ENCODE peak calls at places on chromosomes 11 and 22, in ten cellular contexts. One of them, this sample, is unnamed. For H3K4me1, the result is how much of the 10 kb centered on the place peaks cover.

GRCh38 chr11:123386746-123387510 is 43.1 kb upstream of the GRAMD1B start:
- DNase-seq in A549: no peak
- DNase-seq in K562: no peak
- DNase-seq in ovary: no peak
- DNase-seq in transverse colon: no peak
- DNase-seq in suprapubic skin: no peak
- DNase-seq in stomach: no peak
- DNase-seq in upper lobe of left lung: no peak
- DNase-seq in sigmoid colon: no peak
- DNase-seq in tibial nerve: no peak
- DNase-seq in this sample: peak

GRCh38 chr11:35389112-35389511 is 30.2 kb downstream of the SLC1A2 start:
- DNase-seq in tibial nerve: no peak
- DNase-seq in ovary: no peak
- DNase-seq in K562: no peak
- DNase-seq in upper lobe of left lung: no peak
- DNase-seq in sigmoid colon: no peak
- DNase-seq in A549: no peak
- DNase-seq in suprapubic skin: no peak
- DNase-seq in transverse colon: no peak
- DNase-seq in stomach: no peak
- DNase-seq in this sample: no peak

GRCh38 chr11:38593649-38594048 is 1995.6 kb upstream of the RAG2 start:
- DNase-seq in transverse colon: no peak
- DNase-seq in K562: no peak
- DNase-seq in A549: no peak
- DNase-seq in upper lobe of left lung: no peak
- DNase-seq in sigmoid colon: no peak
- DNase-seq in suprapubic skin: no peak
- DNase-seq in tibial nerve: no peak
- DNase-seq in ovary: no peak
- DNase-seq in stomach: no peak
- DNase-seq in this sample: no peak

GRCh38 chr22:17115311-17115710 is 5.8 kb downstream of the TMEM121B start:
- DNase-seq in stomach: no peak
- DNase-seq in tibial nerve: no peak
- DNase-seq in upper lobe of left lung: no peak
- DNase-seq in K562: no peak
- DNase-seq in sigmoid colon: peak
- DNase-seq in suprapubic skin: no peak
- DNase-seq in ovary: no peak
- DNase-seq in A549: no peak
- DNase-seq in transverse colon: no peak
- DNase-seq in this sample: no peak

GRCh38 chr11:83568474-83568873 is 282.3 kb upstream of the CCDC90B start:
- DNase-seq in stomach: no peak
- DNase-seq in upper lobe of left lung: no peak
- DNase-seq in tibial nerve: no peak
- DNase-seq in A549: no peak
- DNase-seq in sigmoid colon: no peak
- DNase-seq in suprapubic skin: no peak
- DNase-seq in ovary: no peak
- DNase-seq in transverse colon: no peak
- DNase-seq in K562: no peak
- DNase-seq in this sample: no peak

GRCh38 chr11:135027461-135027860 is 615.4 kb upstream of the B3GAT1 start:
- DNase-seq in A549: no peak
- DNase-seq in ovary: no peak
- DNase-seq in stomach: peak
- DNase-seq in transverse colon: peak
- DNase-seq in sigmoid colon: no peak
- DNase-seq in upper lobe of left lung: no peak
- DNase-seq in suprapubic skin: no peak
- DNase-seq in tibial nerve: no peak
- DNase-seq in K562: peak
- DNase-seq in this sample: no peak

GRCh38 chr11:114280696-114281095 is 15.5 kb upstream of the NNMT start:
- DNase-seq in ovary: peak
- DNase-seq in upper lobe of left lung: peak
- DNase-seq in stomach: peak
- DNase-seq in K562: peak
- DNase-seq in A549: peak
- DNase-seq in suprapubic skin: peak
- DNase-seq in transverse colon: no peak
- DNase-seq in sigmoid colon: peak
- DNase-seq in tibial nerve: no peak
- DNase-seq in this sample: peak

GRCh38 chr22:27580311-27580897 is 221.2 kb downstream of the MN1 start:
- DNase-seq in sigmoid colon: no peak
- DNase-seq in ovary: no peak
- DNase-seq in suprapubic skin: no peak
- DNase-seq in upper lobe of left lung: no peak
- DNase-seq in transverse colon: no peak
- DNase-seq in stomach: no peak
- DNase-seq in tibial nerve: no peak
- DNase-seq in A549: peak
- DNase-seq in K562: no peak
- DNase-seq in this sample: no peak

GRCh38 chr22:38397189-38398097 is 57.6 kb downstream of the KCNJ4 start:
- DNase-seq in transverse colon: peak
- DNase-seq in upper lobe of left lung: peak
- DNase-seq in suprapubic skin: peak
- DNase-seq in sigmoid colon: no peak
- DNase-seq in A549: peak
- DNase-seq in tibial nerve: no peak
- DNase-seq in stomach: no peak
- DNase-seq in ovary: peak
- DNase-seq in K562: peak
- DNase-seq in this sample: no peak

GRCh38 chr11:34816698-34817213 is 99.4 kb downstream of the APIP start:
- DNase-seq in ovary: no peak
- DNase-seq in stomach: no peak
- DNase-seq in suprapubic skin: no peak
- DNase-seq in upper lobe of left lung: no peak
- DNase-seq in transverse colon: no peak
- DNase-seq in K562: no peak
- DNase-seq in sigmoid colon: no peak
- DNase-seq in A549: no peak
- DNase-seq in tibial nerve: no peak
- DNase-seq in this sample: peak

GRCh38 chr11:119421351-119421750 is 1.6 kb downstream of the THY1 start:
- DNase-seq in A549: no peak
- DNase-seq in ovary: no peak
- DNase-seq in stomach: no peak
- DNase-seq in suprapubic skin: no peak
- DNase-seq in sigmoid colon: no peak
- DNase-seq in transverse colon: no peak
- DNase-seq in K562: no peak
- DNase-seq in tibial nerve: no peak
- DNase-seq in upper lobe of left lung: no peak
- DNase-seq in this sample: no peak

GRCh38 chr11:85653048-85653447 is 5.3 kb downstream of the TMEM126A start:
- DNase-seq in transverse colon: no peak
- DNase-seq in ovary: no peak
- DNase-seq in suprapubic skin: no peak
- DNase-seq in stomach: no peak
- DNase-seq in tibial nerve: no peak
- DNase-seq in K562: peak
- DNase-seq in A549: no peak
- DNase-seq in upper lobe of left lung: no peak
- DNase-seq in sigmoid colon: no peak
- DNase-seq in this sample: no peak

GRCh38 chr11:84103096-84103495 is 816.9 kb upstream of the CCDC90B start:
- DNase-seq in sigmoid colon: no peak
- DNase-seq in suprapubic skin: no peak
- DNase-seq in tibial nerve: no peak
- DNase-seq in transverse colon: no peak
- DNase-seq in upper lobe of left lung: no peak
- DNase-seq in stomach: no peak
- DNase-seq in K562: no peak
- DNase-seq in ovary: no peak
- DNase-seq in A549: no peak
- DNase-seq in this sample: no peak

DNA sequence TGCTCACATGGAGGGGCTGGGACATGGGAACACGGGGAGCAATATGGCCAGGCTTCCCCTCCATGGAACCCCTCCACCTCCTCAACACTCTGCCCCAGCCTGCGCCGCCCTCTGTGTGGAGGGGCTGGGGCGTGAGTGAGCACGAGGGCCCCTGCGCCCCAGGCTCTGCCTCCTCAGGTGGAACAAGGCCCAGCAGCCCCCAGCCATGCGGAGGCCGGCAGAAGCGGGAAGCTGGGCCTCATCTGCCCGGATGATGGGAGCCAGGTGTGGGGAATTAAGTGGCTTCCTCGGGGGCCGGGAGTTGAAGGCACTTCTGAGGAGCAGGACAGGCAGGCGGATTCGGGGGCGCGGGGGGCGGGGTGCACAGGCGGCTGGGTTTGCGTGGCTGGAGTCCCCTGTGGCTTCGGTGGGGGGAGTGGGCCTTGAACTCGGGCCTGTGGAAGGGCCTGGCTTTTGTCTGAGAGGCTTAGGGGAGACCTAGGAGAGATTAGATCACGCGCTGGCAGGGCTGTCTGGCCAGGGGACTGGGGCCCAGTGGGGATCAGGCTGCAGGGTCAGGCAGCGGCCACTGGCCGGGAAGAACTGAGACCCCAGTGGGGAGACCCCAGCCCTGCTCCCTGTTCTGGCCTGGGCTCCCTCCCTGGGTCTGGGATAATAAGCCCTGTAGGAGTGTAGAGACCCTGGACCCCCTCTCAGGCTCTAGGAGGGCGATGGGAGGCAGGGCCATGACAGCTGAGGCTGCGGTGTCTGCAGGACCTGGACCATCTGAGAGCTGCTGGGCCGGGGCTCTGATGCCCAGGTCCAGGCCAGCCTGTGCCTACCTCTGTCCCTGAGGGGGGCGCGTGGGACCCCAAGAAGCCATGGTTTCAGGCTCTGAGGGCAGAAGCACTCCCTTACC is 13.3 kb downstream of the PRR33 start:
- DNase-seq in stomach: no peak
- DNase-seq in transverse colon: no peak
- DNase-seq in A549: no peak
- DNase-seq in suprapubic skin: peak
- DNase-seq in ovary: no peak
- DNase-seq in tibial nerve: peak
- DNase-seq in upper lobe of left lung: peak
- DNase-seq in K562: no peak
- DNase-seq in sigmoid colon: peak
- DNase-seq in this sample: no peak
- TF ChIP-seq POLR2A in stomach: no peak
- TF ChIP-seq POLR2A in transverse colon: no peak
- TF ChIP-seq POLR2A in A549: no peak
- TF ChIP-seq POLR2A in suprapubic skin: no peak
- TF ChIP-seq POLR2A in ovary: no peak
- TF ChIP-seq POLR2A in tibial nerve: no peak
- TF ChIP-seq POLR2A in upper lobe of left lung: no peak
- TF ChIP-seq POLR2A in K562: no peak
- TF ChIP-seq POLR2A in sigmoid colon: no peak
- TF ChIP-seq POLR2A in this sample: no peak

GRCh38 chr22:49853981-49854791 is 542 bp downstream of the ZBED4 start:
- DNase-seq in tibial nerve: no peak
- DNase-seq in K562: peak
- DNase-seq in ovary: peak
- DNase-seq in transverse colon: peak
- DNase-seq in suprapubic skin: no peak
- DNase-seq in A549: peak
- DNase-seq in upper lobe of left lung: peak
- DNase-seq in stomach: no peak
- DNase-seq in sigmoid colon: no peak
- DNase-seq in this sample: no peak
- TF ChIP-seq EP300 in tibial nerve: no peak
- TF ChIP-seq EP300 in K562: no peak
- TF ChIP-seq EP300 in ovary: no peak
- TF ChIP-seq EP300 in transverse colon: no peak
- TF ChIP-seq EP300 in suprapubic skin: no peak
- TF ChIP-seq EP300 in A549: no peak
- TF ChIP-seq EP300 in upper lobe of left lung: no peak
- TF ChIP-seq EP300 in stomach: no peak
- TF ChIP-seq EP300 in sigmoid colon: no peak
- TF ChIP-seq EP300 in this sample: no peak

GRCh38 chr22:30326704-30327362 is at the start of gene TBC1D10A:
- DNase-seq in A549: peak
- DNase-seq in tibial nerve: peak
- DNase-seq in sigmoid colon: peak
- DNase-seq in K562: peak
- DNase-seq in ovary: peak
- DNase-seq in stomach: peak
- DNase-seq in transverse colon: peak
- DNase-seq in upper lobe of left lung: peak
- DNase-seq in suprapubic skin: peak
- DNase-seq in this sample: peak
- H3K4me1 ChIP-seq in A549: under half
- H3K4me1 ChIP-seq in tibial nerve: under half
- H3K4me1 ChIP-seq in sigmoid colon: under half
- H3K4me1 ChIP-seq in K562: under half
- H3K4me1 ChIP-seq in ovary: under half
- H3K4me1 ChIP-seq in stomach: half or more
- H3K4me1 ChIP-seq in transverse colon: under half
- H3K4me1 ChIP-seq in upper lobe of left lung: under half
- H3K4me1 ChIP-seq in suprapubic skin: under half
- H3K4me1 ChIP-seq in this sample: half or more

DNA sequence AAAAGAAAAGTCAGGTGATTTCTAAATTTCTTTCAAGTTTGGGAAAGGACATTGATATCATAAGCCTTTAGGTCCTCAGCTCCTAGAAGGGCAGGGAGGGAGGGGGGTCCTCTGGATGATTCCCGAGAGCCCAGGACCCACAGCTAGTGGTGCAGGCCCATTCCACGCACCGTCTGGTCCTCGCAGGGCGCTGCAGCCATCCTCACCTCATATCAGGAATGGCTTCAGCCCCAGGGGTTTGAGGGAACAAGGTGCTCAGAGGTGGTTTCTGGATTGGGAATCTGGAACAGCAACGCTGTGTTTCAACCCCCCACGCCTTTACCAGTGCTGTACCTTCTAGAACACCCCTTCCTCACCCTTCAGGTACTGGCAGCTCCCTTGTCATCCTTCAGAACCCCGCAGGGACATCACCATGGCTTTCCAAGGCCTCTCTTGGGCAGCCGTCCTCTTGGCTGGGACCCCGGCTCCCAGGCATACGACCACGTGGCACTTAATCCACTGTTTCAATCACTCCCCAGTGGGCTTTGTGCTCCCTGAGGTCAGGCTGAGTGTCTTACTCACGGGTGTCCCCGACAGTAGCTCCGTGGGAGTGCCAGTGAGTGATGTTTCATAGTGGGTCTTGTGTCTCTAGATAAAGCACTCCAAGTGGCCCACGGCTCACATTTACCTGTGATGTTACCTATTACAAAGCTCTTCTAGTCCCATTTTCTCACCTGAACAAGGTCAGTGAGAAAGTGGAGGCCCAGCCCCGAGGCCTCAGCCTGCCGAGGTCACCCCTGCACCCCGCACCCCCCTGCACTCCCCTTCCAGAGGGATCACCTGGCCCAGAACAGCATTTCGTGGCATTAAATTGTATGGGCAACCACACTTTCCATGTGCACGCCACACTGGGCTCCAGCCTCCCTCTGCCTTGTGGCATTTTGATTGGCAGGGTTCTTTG is 93.9 kb downstream of the MORC2 start:
- DNase-seq in K562: no peak
- DNase-seq in ovary: no peak
- DNase-seq in upper lobe of left lung: no peak
- DNase-seq in stomach: no peak
- DNase-seq in suprapubic skin: peak
- DNase-seq in tibial nerve: no peak
- DNase-seq in transverse colon: no peak
- DNase-seq in sigmoid colon: peak
- DNase-seq in A549: no peak
- DNase-seq in this sample: no peak
- TF ChIP-seq POLR2A in K562: no peak
- TF ChIP-seq POLR2A in ovary: no peak
- TF ChIP-seq POLR2A in upper lobe of left lung: no peak
- TF ChIP-seq POLR2A in stomach: no peak
- TF ChIP-seq POLR2A in suprapubic skin: no peak
- TF ChIP-seq POLR2A in tibial nerve: no peak
- TF ChIP-seq POLR2A in transverse colon: no peak
- TF ChIP-seq POLR2A in sigmoid colon: no peak
- TF ChIP-seq POLR2A in A549: no peak
- TF ChIP-seq POLR2A in this sample: no peak

This sample was measured in esophagus muscularis mucosa.